ENCODE peak calls at places on chromosomes 4 and X, in ten cellular contexts. I, Y, H, B, P, J, K, W, G and Z are unnamed samples.
A peak's percentile ranks its signal among the peaks of the same experiment; 100 is the strongest.

GRCh38 chr4:103306870-103307345 is 108.8 kb upstream of the CENPE start:
- DNase-seq in H (peak; percentile 40), I (no peak), P (no peak), Y (no peak), G (no peak), B (no peak), K (peak; percentile 53), W (no peak), J (peak; percentile 63), Z (peak; percentile 42)

GRCh38 chr4:48069026-48069425 is 52.5 kb downstream of the NIPAL1 start:
- DNase-seq in K (no peak), J (no peak), Y (no peak), H (no peak), G (no peak), I (no peak), B (peak; percentile 64), P (no peak), W (no peak), Z (no peak)

GRCh38 chrX:150983526-150984163 is 510 bp downstream of the HMGB3 start:
- DNase-seq in P (no peak), I (no peak), W (no peak), Y (no peak), J (no peak), G (no peak), K (no peak), B (no peak), H (no peak), Z (no peak)

GRCh38 chrX:144683247-144683646 is 564.1 kb upstream of the SPANXN1 start:
- DNase-seq in P (no peak), H (no peak), W (no peak), J (no peak), G (no peak), K (no peak), Y (no peak), I (no peak), B (no peak), Z (no peak)

GRCh38 chr4:171629737-171630136 is 183.5 kb upstream of the GALNTL6 start:
- DNase-seq in H (no peak), J (no peak), Y (no peak), B (no peak), P (no peak), G (no peak), I (no peak), W (no peak), K (no peak), Z (no peak)

GRCh38 chr4:68375667-68376559 is 26.0 kb upstream of the YTHDC1 start:
- DNase-seq in K (peak; percentile 69), W (peak; percentile 81), J (no peak), Y (peak; percentile 28), G (no peak), P (peak; percentile 75), I (peak; percentile 68), B (peak; percentile 48), H (peak; percentile 49), Z (peak; percentile 77)

GRCh38 chrX:104428231-104428630 is 137.8 kb upstream of the IL1RAPL2 start:
- DNase-seq in B (no peak), J (no peak), H (no peak), P (no peak), Y (no peak), W (no peak), G (no peak), K (no peak), I (no peak), Z (no peak)

GRCh38 chr4:181559637-181560036 is 683.6 kb upstream of the TENM3 start:
- DNase-seq in J (no peak), W (no peak), B (no peak), H (no peak), K (no peak), P (no peak), Y (no peak), G (no peak), I (no peak), Z (no peak)

GRCh38 chrX:10245901-10246696 is 89.3 kb downstream of the CLCN4 start:
- DNase-seq in W (no peak), Y (no peak), K (no peak), H (no peak), B (no peak), P (no peak), G (no peak), J (no peak), I (no peak), Z (no peak)

DNA sequence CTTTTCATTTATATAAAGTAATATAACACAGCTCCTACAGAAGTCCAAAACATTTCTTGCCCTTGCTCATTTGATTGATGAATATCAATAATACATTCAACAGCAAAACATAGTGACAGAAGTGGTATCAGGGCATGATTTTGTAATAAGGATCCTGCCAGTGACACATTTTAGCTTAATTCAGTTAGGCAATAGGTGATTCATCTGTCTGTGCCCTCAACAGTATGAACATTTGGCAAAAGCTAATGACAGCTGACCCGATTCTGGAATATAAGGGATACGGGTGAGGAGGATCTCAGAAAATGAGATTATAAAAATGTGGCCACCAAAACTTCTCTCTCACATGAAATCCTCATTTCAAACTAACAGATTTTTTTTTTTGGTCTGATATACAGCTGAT is 294.0 kb downstream of the CAMK2D start:
- DNase-seq in J (no peak), H (no peak), W (no peak), B (no peak), K (no peak), Y (peak; percentile 53), P (no peak), I (no peak), G (no peak), Z (no peak)
- H3K27ac ChIP-seq in J (no peak overlapping the region), H (peak overlapping the region; percentile 74), W (peak overlapping the region; percentile 77), B (peak overlapping the region; percentile 57), K (peak overlapping the region; percentile 28), Y (peak overlapping the region; percentile 96), P (peak overlapping the region; percentile 72), I (no peak overlapping the region), G (peak overlapping the region; percentile 92), Z (no peak overlapping the region)

DNA sequence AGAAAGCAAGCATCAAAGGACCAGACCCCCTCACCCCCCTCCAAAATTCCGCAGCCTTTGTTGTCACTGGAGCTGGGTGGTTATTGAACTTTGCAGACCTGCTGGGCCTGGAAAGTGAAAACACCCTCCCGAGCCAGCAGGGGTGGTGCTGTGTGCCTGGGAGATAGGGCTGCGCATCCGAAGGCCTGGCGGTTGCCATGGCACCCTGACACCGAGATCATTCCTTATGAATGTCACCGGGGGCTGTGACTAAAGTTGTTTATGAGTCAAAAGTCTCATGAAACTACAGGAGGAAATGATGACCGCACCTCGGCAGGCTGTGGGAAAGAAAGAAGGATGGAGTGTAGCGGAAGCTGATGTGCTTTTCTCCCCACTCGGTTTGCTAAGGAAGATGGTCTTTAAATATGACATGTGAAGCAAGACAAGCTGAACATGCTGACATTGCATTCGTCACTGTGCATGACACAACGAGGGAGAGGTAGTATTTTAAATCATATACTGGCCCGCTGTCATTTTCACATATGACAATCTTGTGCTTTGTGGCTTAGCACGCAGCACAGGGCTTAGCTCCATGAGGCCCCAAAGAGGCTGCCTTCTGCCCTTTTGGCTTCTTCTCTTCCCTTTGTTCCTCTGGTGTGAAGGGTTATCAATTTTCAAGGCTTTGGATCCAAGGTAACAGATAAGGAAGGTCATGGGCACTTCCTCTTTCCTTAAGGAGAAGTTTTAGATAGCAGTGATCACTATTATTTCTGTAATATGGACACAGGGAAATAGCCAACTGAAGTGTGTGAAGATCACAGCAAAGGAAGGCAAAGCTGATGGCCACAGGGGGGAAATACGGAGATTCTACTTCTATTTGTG is 367.1 kb downstream of the UNC5C start:
- DNase-seq in G (no peak), K (no peak), H (no peak), Y (peak; percentile 94), P (no peak), I (no peak), W (no peak), J (no peak), B (peak; percentile 33), Z (no peak)
- TF ChIP-seq CTCF in G (no peak), K (no peak), H (no peak), Y (peak; percentile 66), P (no peak), I (no peak), W (no peak), J (no peak), B (no peak), Z (no peak)

GRCh38 chrX:28876901-28877300 is 289.7 kb downstream of the IL1RAPL1 start:
- DNase-seq in J (no peak), B (no peak), I (no peak), H (no peak), G (no peak), K (no peak), Y (no peak), W (no peak), P (no peak), Z (no peak)
- H3K27ac ChIP-seq in J (no peak overlapping the region), B (no peak overlapping the region), I (no peak overlapping the region), H (no peak overlapping the region), G (no peak overlapping the region), K (no peak overlapping the region), Y (no peak overlapping the region), W (no peak overlapping the region), P (no peak overlapping the region), Z (no peak overlapping the region)

GRCh38 chr4:77697860-77698599 is 92.4 kb downstream of the CXCL13 start:
- DNase-seq in G (no peak), B (no peak), H (no peak), K (no peak), Y (peak; percentile 68), P (peak; percentile 65), J (peak; percentile 56), W (peak; percentile 29), I (peak; percentile 65), Z (peak; percentile 43)
- TF ChIP-seq CTCF in G (no peak), B (no peak), H (peak; percentile 40), K (no peak), Y (peak; percentile 82), P (peak; percentile 61), J (no peak), W (peak; percentile 70), I (peak; percentile 82), Z (peak; percentile 3)

GRCh38 chr4:152968806-152969394 is 32.8 kb downstream of the FHDC1 start:
- DNase-seq in I (no peak), J (no peak), K (no peak), W (no peak), Y (no peak), G (no peak), P (no peak), H (no peak), B (no peak), Z (no peak)
- H3K27ac ChIP-seq in I (no peak overlapping the region), J (no peak overlapping the region), K (no peak overlapping the region), W (no peak overlapping the region), Y (no peak overlapping the region), G (peak overlapping the region; percentile 10), P (no peak overlapping the region), H (peak overlapping the region; percentile 50), B (no peak overlapping the region), Z (no peak overlapping the region)

DNA sequence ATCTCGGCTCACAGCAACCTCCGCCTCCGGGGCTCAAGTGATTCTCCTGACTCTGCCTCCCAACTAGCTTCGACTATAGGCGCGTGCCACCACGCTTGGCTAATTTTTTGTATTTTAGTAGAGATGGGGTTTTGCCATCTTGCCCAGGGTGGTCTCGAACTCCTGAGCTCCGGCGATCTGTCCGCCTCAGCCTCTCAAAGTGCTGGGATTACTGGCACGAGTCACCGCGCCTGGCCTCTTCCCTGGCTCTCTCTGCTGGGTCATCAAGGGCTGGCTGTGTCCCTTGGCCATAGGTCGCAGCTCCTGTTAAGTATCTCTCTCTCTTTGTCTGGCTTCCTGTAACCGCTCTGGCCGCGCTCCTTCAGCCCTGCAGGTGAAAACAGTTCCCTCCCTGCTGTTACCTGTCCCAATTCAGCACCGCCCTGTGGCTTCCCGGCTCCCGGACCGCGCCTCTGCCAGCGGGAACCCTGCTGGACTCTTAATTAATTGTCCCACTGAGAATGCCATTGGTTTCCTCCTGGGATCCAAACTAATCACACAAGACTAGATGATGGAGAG is 1.3 kb upstream of the RGS12 start:
- DNase-seq in H (peak; percentile 72), I (peak; percentile 71), G (peak; percentile 81), K (peak; percentile 87), B (peak; percentile 63), W (no peak), P (no peak), Y (no peak), J (peak; percentile 53), Z (peak; percentile 82)
- TF ChIP-seq CTCF in H (no peak), I (no peak), G (peak; percentile 31), K (no peak), B (no peak), W (no peak), P (no peak), Y (no peak), J (no peak), Z (no peak)